ENCODE peak calls at places on chromosomes 4 and X, in five cellular contexts. Y, M, B, W and O are unnamed samples. For H3K4me1, the result is how much of the 10 kb centered on the place peaks cover.

GRCh38 chr4:67909910-67910905 is 26.4 kb upstream of the TMPRSS11D start:
- DNase-seq in Y (no peak), M (no peak), W (peak), B (no peak), O (no peak)

GRCh38 chr4:56909083-56909981 is 1.6 kb downstream of the REST start:
- DNase-seq in M (peak), Y (no peak), B (no peak), W (peak), O (no peak)

GRCh38 chrX:129953334-129953648 is 29.1 kb upstream of the BCORL1 start:
- DNase-seq in W (no peak), B (no peak), M (no peak), Y (no peak), O (no peak)

GRCh38 chr4:94483895-94484294 is 32.2 kb downstream of the PDLIM5 start:
- DNase-seq in W (no peak), Y (no peak), B (no peak), M (no peak), O (no peak)

GRCh38 chr4:57098945-57099344 is 11.2 kb downstream of the IGFBP7 start:
- DNase-seq in B (no peak), Y (no peak), M (no peak), W (no peak), O (no peak)

GRCh38 chr4:82851902-82852750 is 38.8 kb downstream of the SEC31A start:
- DNase-seq in B (no peak), W (peak), Y (no peak), M (no peak), O (peak)

GRCh38 chr4:123939621-123940020 is 543.0 kb downstream of the SPRY1 start:
- DNase-seq in B (no peak), M (no peak), W (no peak), Y (no peak), O (no peak)

GRCh38 chrX:45715787-45716186 is 515.1 kb upstream of the DIPK2B start:
- DNase-seq in B (no peak), M (no peak), W (no peak), Y (no peak), O (no peak)

GRCh38 chr4:147589586-147589985 is 27.6 kb upstream of the TMEM184C start:
- DNase-seq in B (no peak), W (no peak), Y (no peak), M (no peak), O (no peak)

DNA sequence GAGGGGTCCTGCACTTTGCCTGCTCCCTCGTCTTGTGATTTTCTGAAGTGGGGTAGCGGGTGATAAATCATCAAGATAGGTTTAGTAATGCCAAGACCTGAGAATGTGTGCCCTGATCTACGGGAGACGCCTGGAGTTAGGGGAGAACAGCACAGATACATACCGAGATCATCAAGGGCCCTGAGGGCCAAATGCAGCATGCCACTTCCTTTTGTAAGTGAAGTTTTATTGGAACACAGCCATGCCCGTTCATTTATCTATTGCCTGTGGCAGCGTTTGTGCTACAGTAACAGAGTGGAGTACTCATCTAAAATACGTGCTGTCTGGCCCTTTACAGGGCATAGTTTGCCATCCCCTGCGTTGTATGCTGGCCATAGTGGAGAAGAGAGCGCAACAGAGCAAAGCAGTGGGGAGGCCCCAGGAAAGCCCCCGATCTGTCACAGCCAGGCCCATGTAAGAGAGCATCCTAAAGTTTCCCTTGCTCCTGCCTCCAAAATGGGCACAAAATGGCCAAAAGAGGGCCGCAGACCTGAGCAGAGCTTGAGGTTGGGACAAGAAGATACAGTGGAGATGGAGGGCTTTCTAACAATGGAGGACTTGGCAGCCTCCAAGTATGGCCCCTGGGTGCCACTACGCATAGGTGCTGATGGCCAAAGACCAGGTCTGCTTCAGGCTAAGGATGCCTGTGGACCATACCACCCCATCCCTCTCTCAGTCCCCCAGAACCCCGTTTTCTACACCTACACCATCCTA is 167.0 kb downstream of the SMIM20 start:
- DNase-seq in M (no peak), Y (no peak), W (no peak), B (no peak), O (no peak)
- H3K4me1 ChIP-seq in M (under half), Y (under half), W (under half), B (half or more), O (under half)

GRCh38 chr4:115229873-115230272 is 116.5 kb upstream of the NDST4 start:
- DNase-seq in M (no peak), B (peak), Y (no peak), W (no peak), O (no peak)

GRCh38 chr4:115233600-115233999 is 120.2 kb upstream of the NDST4 start:
- DNase-seq in B (no peak), M (no peak), Y (no peak), W (no peak), O (no peak)

GRCh38 chr4:115228851-115229250 is 115.4 kb upstream of the NDST4 start:
- DNase-seq in Y (no peak), B (no peak), M (no peak), W (no peak), O (no peak)

DNA sequence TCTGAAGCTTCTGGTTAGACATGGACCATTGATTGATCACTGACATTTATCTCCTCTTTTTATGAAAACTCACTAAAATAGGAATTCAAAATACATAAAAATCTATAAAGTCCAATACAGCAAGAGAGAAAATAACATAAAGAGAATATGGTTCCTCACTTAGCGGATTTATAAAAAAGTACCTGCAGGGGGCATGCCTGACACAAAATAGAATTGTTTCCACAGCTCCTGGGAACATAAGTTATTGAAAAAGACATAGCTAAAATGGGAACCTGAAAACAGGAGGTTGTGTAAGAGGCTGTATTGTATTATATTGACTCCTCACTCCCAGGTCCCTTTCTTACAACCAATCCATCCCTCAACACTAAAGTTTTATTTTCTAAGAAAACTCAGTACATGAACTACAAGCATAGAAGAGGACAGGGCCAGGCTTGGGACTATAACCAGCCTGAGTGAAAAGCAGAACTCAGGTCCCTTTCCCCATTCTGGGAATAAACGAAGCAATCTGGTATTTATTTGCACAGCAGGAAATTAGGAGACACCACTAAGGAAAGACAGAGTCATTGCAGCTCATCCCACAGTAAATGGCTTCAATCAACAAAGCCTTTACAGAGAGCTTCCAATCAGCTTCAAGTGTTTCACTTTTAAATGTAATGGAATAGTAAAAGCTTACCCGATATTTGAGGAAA is 121.1 kb upstream of the NDST4 start:
- DNase-seq in B (peak), M (no peak), W (peak), Y (no peak), O (no peak)
- H3K27ac ChIP-seq in B (no peak), M (no peak), W (no peak), Y (no peak), O (no peak)

GRCh38 chrX:153030801-153031200 is 25.5 kb upstream of the PNMA3 start:
- DNase-seq in M (no peak), W (no peak), Y (no peak), B (no peak), O (no peak)

GRCh38 chrX:153029875-153030274 is 26.4 kb upstream of the PNMA3 start:
- DNase-seq in Y (no peak), B (no peak), M (no peak), W (no peak), O (no peak)

GRCh38 chrX:153029162-153029561 is 27.1 kb upstream of the PNMA3 start:
- DNase-seq in M (no peak), B (no peak), Y (no peak), W (no peak), O (no peak)

GRCh38 chrX:153032397-153033118 is 23.7 kb upstream of the PNMA3 start:
- DNase-seq in B (no peak), W (peak), Y (peak), M (peak), O (no peak)
- H3K4me3 ChIP-seq in B (no peak), W (peak), Y (peak), M (peak), O (peak)

GRCh38 chr4:15013585-15013984 is 11.3 kb downstream of the CPEB2 start:
- DNase-seq in W (no peak), Y (no peak), B (no peak), M (no peak), O (no peak)
- H3K4me1 ChIP-seq in W (half or more), Y (under half), B (under half), M (under half), O (under half)